ENCODE peak calls at places on chromosomes 5 and 9, in nine cellular contexts. W, S, K, D, M, X, I, F and T are unnamed samples.

GRCh38 chr5:36607114-36607561 is 732 bp downstream of the SLC1A3 start:
- DNase-seq in F (peak), W (peak), X (no peak), K (peak), S (peak), D (peak), I (peak), M (peak), T (no peak)

GRCh38 chr9:15373201-15373530 is 49.5 kb upstream of the SNAPC3 start:
- DNase-seq in I (peak), S (no peak), F (no peak), M (no peak), W (peak), D (peak), X (peak), K (no peak), T (no peak)

GRCh38 chr5:137181685-137182084 is 317.4 kb downstream of the SPOCK1 start:
- DNase-seq in X (no peak), W (no peak), I (no peak), M (no peak), F (no peak), D (no peak), S (no peak), K (no peak), T (no peak)

GRCh38 chr5:9841516-9841915 is 211.4 kb upstream of the TAS2R1 start:
- DNase-seq in M (no peak), I (no peak), W (no peak), D (no peak), S (no peak), K (no peak), F (no peak), X (no peak), T (no peak)

GRCh38 chr9:35035851-35036701 is 36.3 kb downstream of the VCP start:
- DNase-seq in S (no peak), F (no peak), D (peak), K (no peak), M (no peak), W (no peak), I (peak), X (no peak), T (no peak)

GRCh38 chr5:116135344-116135743 is 50.5 kb downstream of the COMMD10 start:
- DNase-seq in W (no peak), I (no peak), M (no peak), F (peak), X (no peak), D (no peak), S (no peak), K (no peak), T (no peak)

GRCh38 chr5:59055745-59056448 is 473.0 kb downstream of the RAB3C start:
- DNase-seq in K (no peak), I (no peak), M (peak), F (no peak), X (no peak), W (peak), S (no peak), D (no peak), T (no peak)

GRCh38 chr5:151126199-151126645 is 31.4 kb downstream of the ANXA6 start:
- DNase-seq in D (peak), K (peak), I (peak), S (peak), F (peak), W (peak), M (peak), X (no peak), T (no peak)

GRCh38 chr5:134524219-134524825 is 1.1 kb upstream of the JADE2 start:
- DNase-seq in X (no peak), M (peak), F (peak), K (peak), W (peak), S (peak), I (peak), D (peak), T (peak)

GRCh38 chr9:73154760-73155159 is 3.1 kb downstream of the ANXA1 start:
- DNase-seq in K (no peak), F (no peak), X (no peak), I (peak), M (peak), W (no peak), S (no peak), D (peak), T (no peak)

GRCh38 chr9:114097613-114098020 is 1.5 kb downstream of the KIF12 start:
- DNase-seq in I (no peak), F (no peak), M (peak), D (peak), S (no peak), X (no peak), W (no peak), K (no peak), T (no peak)

GRCh38 chr5:157651623-157652376 is 438 bp downstream of the SOX30 start:
- DNase-seq in M (no peak), D (peak), F (no peak), K (no peak), S (no peak), W (no peak), X (no peak), I (no peak), T (no peak)

GRCh38 chr5:107542831-107543231 is 127.9 kb downstream of the EFNA5 start:
- DNase-seq in F (peak), W (peak), S (no peak), D (peak), I (peak), K (no peak), M (peak), X (peak), T (no peak)

GRCh38 chr5:65474129-65474711 is 7.5 kb downstream of the ADAMTS6 start:
- DNase-seq in X (no peak), W (no peak), M (no peak), K (no peak), S (no peak), I (no peak), F (no peak), D (no peak), T (no peak)

GRCh38 chr5:150653145-150653761 is 7.8 kb upstream of the MYOZ3 start:
- DNase-seq in X (no peak), D (peak), S (no peak), M (peak), F (no peak), I (peak), K (no peak), W (no peak), T (no peak)

GRCh38 chr9:93136011-93136440 is 2.0 kb upstream of the NINJ1 start:
- DNase-seq in W (peak), K (no peak), D (peak), S (no peak), M (peak), I (peak), X (no peak), F (no peak), T (peak)

GRCh38 chr9:106312913-106313312 is 550.1 kb upstream of the ZNF462 start:
- DNase-seq in F (no peak), I (no peak), D (no peak), M (no peak), W (no peak), K (no peak), X (no peak), S (no peak), T (no peak)

GRCh38 chr5:17996002-17996401 is 361.7 kb downstream of the TAF11L14 start:
- DNase-seq in K (no peak), I (no peak), M (peak), D (no peak), W (peak), X (no peak), S (no peak), F (no peak), T (no peak)

GRCh38 chr5:54516051-54516645 is 1.4 kb upstream of the SNX18 start:
- DNase-seq in W (no peak), D (peak), K (no peak), M (no peak), S (no peak), I (peak), F (no peak), X (no peak), T (no peak)

GRCh38 chr5:95959964-95960801 is 1.5 kb downstream of the ELL2 start:
- DNase-seq in S (peak), X (no peak), W (peak), I (peak), D (peak), K (peak), F (peak), M (no peak), T (no peak)

GRCh38 chr5:105670586-105670985 is 2000.2 kb downstream of the EFNA5 start:
- DNase-seq in M (no peak), W (peak), S (no peak), K (no peak), D (no peak), I (no peak), F (peak), X (no peak), T (no peak)

GRCh38 chr5:74016373-74016772 is 390.4 kb downstream of the ARHGEF28 start:
- DNase-seq in F (peak), X (no peak), I (no peak), W (peak), S (no peak), K (no peak), M (no peak), D (no peak), T (no peak)

GRCh38 chr9:93094294-93095204 is 1.5 kb upstream of the CARD19 start:
- DNase-seq in S (peak), W (no peak), I (no peak), F (no peak), K (no peak), D (no peak), X (no peak), M (no peak), T (no peak)

GRCh38 chr5:39560730-39561129 is 135.9 kb upstream of the DAB2 start:
- DNase-seq in I (no peak), F (no peak), M (no peak), S (no peak), D (no peak), K (no peak), W (no peak), X (no peak), T (no peak)

GRCh38 chr9:17116400-17116837 is 18.4 kb upstream of the CNTLN start:
- DNase-seq in K (no peak), X (no peak), S (no peak), W (peak), M (peak), F (peak), I (peak), D (peak), T (no peak)